ENCODE peak calls at places on chromosomes 1 and 21, in seven cellular contexts. U, P, X, C, L, F and Q are unnamed samples.

GRCh38 chr1:6269997-6270401 is 9.1 kb upstream of the GPR153 start:
- DNase-seq in U (no peak), P (no peak), X (no peak), C (peak), L (no peak), F (no peak), Q (no peak)

GRCh38 chr1:172085372-172085771 is 244.1 kb downstream of the DNM3 start:
- DNase-seq in U (no peak), P (no peak), X (no peak), C (no peak), L (no peak), F (no peak), Q (no peak)

GRCh38 chr1:53336146-53336545 is 8.3 kb upstream of the LRP8 start:
- DNase-seq in U (peak), P (no peak), X (no peak), C (no peak), L (no peak), F (no peak), Q (no peak)

GRCh38 chr1:149849947-149850360 is 49.4 kb upstream of the BOLA1 start:
- DNase-seq in U (no peak), P (no peak), X (no peak), C (no peak), L (peak), F (no peak), Q (peak)

GRCh38 chr1:31843506-31843905 is 27.7 kb upstream of the SPOCD1 start:
- DNase-seq in U (no peak), P (no peak), X (no peak), C (no peak), L (peak), F (peak), Q (no peak)

GRCh38 chr1:38361566-38361965 is 315.0 kb upstream of the POU3F1 start:
- DNase-seq in U (no peak), P (no peak), X (no peak), C (no peak), L (no peak), F (no peak), Q (no peak)

GRCh38 chr21:45629046-45629981 is 14.2 kb upstream of the PCBP3 start:
- DNase-seq in U (no peak), P (no peak), X (no peak), C (peak), L (no peak), F (no peak), Q (no peak)

GRCh38 chr1:94095744-94096469 is 25.0 kb downstream of the ABCA4 start:
- DNase-seq in U (no peak), P (no peak), X (no peak), C (peak), L (peak), F (peak), Q (no peak)

GRCh38 chr1:44672254-44672955 is 1.9 kb downstream of the TMEM53 start:
- DNase-seq in U (peak), P (no peak), X (no peak), C (no peak), L (peak), F (peak), Q (no peak)

GRCh38 chr21:46065215-46065992 is 32.5 kb upstream of the COL6A2 start:
- DNase-seq in U (peak), P (no peak), X (no peak), C (peak), L (peak), F (peak), Q (no peak)

GRCh38 chr1:235319255-235319654 is 8.7 kb downstream of the ARID4B start:
- DNase-seq in U (no peak), P (no peak), X (no peak), C (no peak), L (no peak), F (no peak), Q (no peak)

GRCh38 chr1:146019225-146020057 is 2.1 kb downstream of the HJV start:
- DNase-seq in U (no peak), P (no peak), X (no peak), C (no peak), L (no peak), F (no peak), Q (no peak)

GRCh38 chr1:41919131-41919530 is 409 bp upstream of the HIVEP3 start:
- DNase-seq in U (no peak), P (no peak), X (no peak), C (no peak), L (no peak), F (no peak), Q (no peak)

GRCh38 chr1:44289530-44289929 is 65.5 kb downstream of the ERI3 start:
- DNase-seq in U (no peak), P (no peak), X (no peak), C (no peak), L (no peak), F (no peak), Q (no peak)

GRCh38 chr1:8211251-8211619 is 106.7 kb upstream of the SLC45A1 start:
- DNase-seq in U (no peak), P (no peak), X (no peak), C (peak), L (no peak), F (no peak), Q (no peak)

GRCh38 chr1:190067592-190067991 is 410.1 kb downstream of the BRINP3 start:
- DNase-seq in U (no peak), P (no peak), X (no peak), C (no peak), L (no peak), F (peak), Q (no peak)

GRCh38 chr1:115277276-115277675 is 60.8 kb downstream of the NGF start:
- DNase-seq in U (no peak), P (no peak), X (no peak), C (no peak), L (peak), F (peak), Q (no peak)